ENCODE peak calls at places on chromosomes 5 and 9, in five cellular contexts. P is BJ, Q is IMR-90, I is GM23338, C is neural crest cell. H is an unnamed sample.

GRCh38 chr5:399296-400281 is 43.4 kb upstream of the EXOC3 start:
- DNase-seq in P (peak), Q (peak), I (peak), C (peak), H (peak)

GRCh38 chr9:38233343-38233742 is 159.2 kb upstream of the ALDH1B1 start:
- DNase-seq in P (no peak), Q (no peak), I (no peak), C (no peak), H (peak)

GRCh38 chr9:104850771-104851170 is 77.2 kb downstream of the ABCA1 start:
- DNase-seq in P (no peak), Q (peak), I (no peak), C (no peak), H (no peak)

GRCh38 chr5:66442951-66443445 is 153.2 kb upstream of the MAST4 start:
- DNase-seq in P (no peak), Q (no peak), I (no peak), C (no peak), H (peak)

GRCh38 chr5:151223447-151224264 is at the start of gene CCDC69:
- DNase-seq in P (peak), Q (peak), I (peak), C (peak), H (peak)

GRCh38 chr5:74534397-74535129 is 106.0 kb downstream of the ENC1 start:
- DNase-seq in P (no peak), Q (no peak), I (no peak), C (no peak), H (no peak)

GRCh38 chr5:126043684-126044083 is 379.5 kb upstream of the GRAMD2B start:
- DNase-seq in P (no peak), Q (no peak), I (no peak), C (no peak), H (no peak)

GRCh38 chr9:15717290-15717689 is 164.4 kb downstream of the CCDC171 start:
- DNase-seq in P (no peak), Q (no peak), I (peak), C (no peak), H (no peak)

GRCh38 chr9:16257604-16258003 is 612.9 kb downstream of the BNC2 start:
- DNase-seq in P (no peak), Q (no peak), I (peak), C (no peak), H (no peak)

GRCh38 chr9:133351908-133352634 is 4.1 kb downstream of the RPL7A start:
- DNase-seq in P (no peak), Q (peak), I (peak), C (peak), H (peak)

GRCh38 chr5:68368280-68368679 is 152.7 kb downstream of the PIK3R1 start:
- DNase-seq in P (no peak), Q (peak), I (no peak), C (no peak), H (no peak)

GRCh38 chr5:68074048-68074632 is 141.4 kb upstream of the PIK3R1 start:
- DNase-seq in P (no peak), Q (no peak), I (no peak), C (no peak), H (peak)

GRCh38 chr9:128911529-128912035 is 9.2 kb upstream of the PHYHD1 start:
- DNase-seq in P (peak), Q (peak), I (peak), C (no peak), H (peak)

GRCh38 chr9:87437966-87438365 is 59.7 kb upstream of the DAPK1 start:
- DNase-seq in P (no peak), Q (no peak), I (no peak), C (no peak), H (no peak)

GRCh38 chr9:4862506-4863250 is 69.9 kb downstream of the RCL1 start:
- DNase-seq in P (no peak), Q (peak), I (no peak), C (no peak), H (no peak)

GRCh38 chr5:65927497-65928340 is 1.3 kb downstream of the ERBIN start:
- DNase-seq in P (no peak), Q (peak), I (peak), C (no peak), H (no peak)

GRCh38 chr5:34452170-34452828 is 203.8 kb upstream of the RAI14 start:
- DNase-seq in P (no peak), Q (peak), I (peak), C (no peak), H (no peak)
- TF ChIP-seq CTCF in P (peak), Q (peak), I (peak), C (peak), H (peak)

DNA sequence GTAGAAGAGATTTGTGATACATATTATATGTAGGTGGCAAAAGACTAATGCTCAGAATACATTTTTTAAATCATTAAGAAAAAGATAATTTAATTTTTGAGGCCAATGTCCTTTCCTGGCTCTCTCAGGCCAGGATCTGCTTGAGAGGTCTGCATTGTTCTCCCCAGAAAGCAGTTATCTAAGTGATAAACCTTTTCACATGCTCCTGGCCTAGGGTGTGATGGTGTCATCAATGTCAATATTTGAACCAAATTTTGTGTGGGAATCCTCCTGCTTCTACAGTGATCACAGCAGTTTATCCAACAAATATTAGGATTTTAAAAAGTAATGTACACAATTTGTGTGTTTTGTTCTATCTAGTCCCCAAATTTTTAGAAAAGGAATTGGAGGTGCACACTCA is 166.6 kb downstream of the DIRAS2 start:
- DNase-seq in P (no peak), Q (no peak), I (no peak), C (no peak), H (no peak)
- TF ChIP-seq CTCF in P (no peak), Q (no peak), I (no peak), C (no peak), H (no peak)

GRCh38 chr5:170809551-170809950 is 26.0 kb downstream of the GABRP start:
- DNase-seq in P (no peak), Q (peak), I (peak), C (no peak), H (peak)
- TF ChIP-seq CTCF in P (peak), Q (peak), I (peak), C (peak), H (peak)

GRCh38 chr5:124524552-124525232 is 221.7 kb downstream of the ZNF608 start:
- DNase-seq in P (no peak), Q (no peak), I (no peak), C (no peak), H (no peak)
- TF ChIP-seq CTCF in P (no peak), Q (no peak), I (no peak), C (no peak), H (peak)

GRCh38 chr9:74303945-74304344 is 193.2 kb upstream of the RORB start:
- DNase-seq in P (no peak), Q (no peak), I (no peak), C (no peak), H (no peak)

GRCh38 chr9:74304598-74304997 is 192.5 kb upstream of the RORB start:
- DNase-seq in P (no peak), Q (no peak), I (peak), C (no peak), H (no peak)

DNA sequence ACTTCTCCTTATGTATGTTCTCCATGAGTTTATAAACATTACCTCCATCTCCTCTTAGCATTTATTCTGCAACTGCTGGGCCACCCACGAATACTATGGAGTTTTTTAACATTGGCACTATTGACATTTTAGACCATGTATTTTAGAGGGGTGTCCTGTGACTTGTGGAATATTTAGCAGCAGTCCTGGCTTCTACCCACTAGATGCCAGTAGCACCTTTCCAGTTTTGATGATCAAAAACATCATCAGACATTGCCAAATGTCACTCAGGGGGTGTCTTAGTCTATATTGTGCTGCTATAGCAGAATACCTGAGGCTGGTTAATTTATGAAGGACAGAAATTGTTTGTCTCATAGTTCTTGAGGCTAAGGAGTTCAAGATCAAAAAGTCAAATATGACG is 187.5 kb upstream of the RORB start:
- DNase-seq in P (no peak), Q (no peak), I (peak), C (no peak), H (no peak)
- TF ChIP-seq CTCF in P (no peak), Q (no peak), I (peak), C (no peak), H (no peak)

DNA sequence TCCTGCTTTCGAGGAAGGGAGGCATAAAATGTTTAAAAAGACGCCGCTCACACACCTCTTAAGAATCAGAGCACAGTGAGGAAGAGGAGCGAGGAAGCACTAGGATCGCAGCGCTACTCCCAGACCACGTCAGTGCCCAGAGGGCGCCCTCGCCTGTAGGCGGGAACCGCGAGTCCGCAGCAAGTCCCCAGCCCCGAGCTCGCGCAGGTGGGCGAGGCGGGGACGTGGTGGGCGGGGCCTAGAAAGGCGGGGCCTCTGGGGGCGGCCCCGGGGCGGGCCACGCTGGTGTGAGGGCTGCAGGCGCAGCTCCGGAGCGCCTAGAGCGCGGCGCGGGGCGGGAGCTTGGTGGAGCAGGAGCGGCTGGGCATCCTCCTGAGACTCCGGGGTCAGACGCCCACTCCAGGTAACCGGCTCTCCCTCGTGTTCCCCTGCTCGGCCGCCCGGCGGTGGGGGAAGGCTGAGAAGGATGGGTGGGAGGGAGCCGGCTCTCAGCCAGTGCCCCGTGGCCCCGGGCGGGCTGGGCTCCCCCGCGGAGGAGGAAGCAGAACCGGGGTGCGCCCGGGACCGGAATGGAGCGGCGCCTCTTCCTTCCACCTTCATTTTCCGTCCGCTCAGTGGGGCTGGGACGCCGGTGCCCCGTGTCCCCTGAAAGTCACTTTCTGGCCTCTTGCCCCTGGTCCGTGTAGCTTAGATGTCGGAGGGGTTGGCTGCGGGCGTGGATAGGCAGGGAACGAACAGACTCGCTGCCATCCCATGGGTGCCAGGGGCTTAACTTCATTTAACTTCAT is at the start of gene GCNT1:
- DNase-seq in P (peak), Q (peak), I (peak), C (peak), H (peak)
- TF ChIP-seq CTCF in P (peak), Q (peak), I (peak), C (peak), H (peak)

GRCh38 chr5:24750356-24750755 is 105.6 kb upstream of the CDH10 start:
- DNase-seq in P (no peak), Q (no peak), I (no peak), C (no peak), H (no peak)
- TF ChIP-seq CTCF in P (no peak), Q (no peak), I (no peak), C (no peak), H (no peak)

GRCh38 chr5:114360816-114361723 is 800 bp upstream of the KCNN2 start:
- DNase-seq in P (no peak), Q (peak), I (peak), C (peak), H (peak)
- TF ChIP-seq CTCF in P (peak), Q (peak), I (peak), C (peak), H (no peak)

GRCh38 chr9:83538172-83538889 is at the start of gene FRMD3:
- DNase-seq in P (peak), Q (peak), I (peak), C (peak), H (peak)
- TF ChIP-seq CTCF in P (peak), Q (peak), I (peak), C (peak), H (peak)

H was measured in BE2C.